ENCODE peak calls at places on chromosomes 5 and 9, in seven cellular contexts. S is upper lobe of right lung, E is kidney epithelial cell, F is HCT116, N is OCI-LY7, O is Calu3, V is HFFc6. M is an unnamed sample.

GRCh38 chr9:86955554-86955953 is 8.2 kb upstream of the GAS1 start:
- DNase-seq in F (no peak), O (no peak), E (no peak), S (no peak), N (no peak), V (no peak), M (no peak)

GRCh38 chr9:132128191-132128590 is 33.7 kb upstream of the NTNG2 start:
- DNase-seq in V (no peak), E (no peak), O (no peak), N (no peak), F (no peak), S (no peak), M (no peak)

GRCh38 chr9:3477236-3477834 is 48.5 kb downstream of the RFX3 start:
- DNase-seq in F (no peak), V (no peak), N (no peak), O (no peak), S (no peak), E (no peak), M (no peak)

GRCh38 chr9:124210697-124211096 is 47.1 kb upstream of the NEK6 start:
- DNase-seq in E (no peak), S (no peak), F (no peak), N (no peak), V (no peak), O (no peak), M (no peak)

GRCh38 chr9:2281803-2282185 is 266.6 kb downstream of the SMARCA2 start:
- DNase-seq in S (no peak), V (no peak), E (no peak), O (no peak), F (no peak), N (no peak), M (no peak)

GRCh38 chr9:132858756-132859155 is 19.3 kb downstream of the AK8 start:
- DNase-seq in S (no peak), N (no peak), O (no peak), V (no peak), E (no peak), F (no peak), M (peak; percentile 30)

GRCh38 chr9:2053883-2054845 is 39.0 kb downstream of the SMARCA2 start:
- DNase-seq in N (peak; percentile 84), F (no peak), S (no peak), E (peak; percentile 86), V (peak; percentile 85), O (no peak), M (no peak)

GRCh38 chr5:54469655-54470054 is 14.2 kb downstream of the HSPB3 start:
- DNase-seq in E (no peak), F (no peak), S (no peak), O (no peak), V (no peak), N (peak; percentile 57), M (no peak)

GRCh38 chr5:41636605-41637004 is 126.2 kb upstream of the PLCXD3 start:
- DNase-seq in E (no peak), N (peak; percentile 8), F (peak; percentile 22), S (no peak), V (peak; percentile 31), O (peak; percentile 10), M (no peak)

GRCh38 chr5:158320178-158320674 is 461.3 kb upstream of the CLINT1 start:
- DNase-seq in S (no peak), E (no peak), F (no peak), V (no peak), N (no peak), O (peak; percentile 18), M (no peak)

GRCh38 chr9:89450213-89450612 is 47.7 kb downstream of the SEMA4D start:
- DNase-seq in F (no peak), V (no peak), N (no peak), S (no peak), O (no peak), E (no peak), M (no peak)

GRCh38 chr5:53424691-53425597 is 55.5 kb upstream of the FST start:
- DNase-seq in S (no peak), N (no peak), V (peak; percentile 49), F (no peak), O (no peak), E (no peak), M (no peak)

GRCh38 chr5:74376187-74376586 is 264.3 kb downstream of the ENC1 start:
- DNase-seq in S (no peak), O (no peak), F (no peak), V (no peak), N (no peak), E (no peak), M (no peak)

GRCh38 chr9:133782157-133783130 is 44.3 kb upstream of the SARDH start:
- DNase-seq in S (peak; percentile 80), E (peak; percentile 12), F (peak; percentile 26), N (peak; percentile 81), V (peak; percentile 40), O (peak; percentile 74), M (peak; percentile 25)

GRCh38 chr9:123011878-123012528 is 21.5 kb upstream of the GPR21 start:
- DNase-seq in F (no peak), S (no peak), E (no peak), N (no peak), O (no peak), V (no peak), M (no peak)

GRCh38 chr9:103530934-103531333 is 535.8 kb downstream of the CYLC2 start:
- DNase-seq in E (no peak), F (no peak), S (no peak), N (no peak), O (no peak), V (no peak), M (no peak)

GRCh38 chr5:144048254-144048856 is 122.1 kb downstream of the YIPF5 start:
- DNase-seq in E (no peak), V (no peak), N (no peak), O (no peak), S (no peak), F (no peak), M (no peak)

GRCh38 chr5:172322028-172322965 is 38.7 kb upstream of the UBTD2 start:
- DNase-seq in V (no peak), F (no peak), E (peak; percentile 39), S (no peak), N (peak; percentile 36), O (no peak), M (no peak)

GRCh38 chr5:76607353-76607871 is 15.8 kb downstream of the F2RL2 start:
- DNase-seq in V (no peak), F (no peak), O (no peak), S (no peak), E (no peak), N (peak; percentile 70), M (no peak)

GRCh38 chr5:38905516-38905915 is 59.7 kb downstream of the OSMR start:
- DNase-seq in F (no peak), S (no peak), V (peak; percentile 31), O (no peak), N (no peak), E (no peak), M (no peak)

GRCh38 chr9:98860871-98861293 is 53.4 kb downstream of the GALNT12 start:
- DNase-seq in N (no peak), V (peak; percentile 93), S (no peak), F (no peak), O (no peak), E (no peak), M (peak; percentile 39)

GRCh38 chr9:123642291-123643278 is 286.6 kb downstream of the CRB2 start:
- DNase-seq in F (no peak), N (no peak), S (peak; percentile 68), O (no peak), E (no peak), V (no peak), M (peak; percentile 37)

GRCh38 chr5:142016576-142016975 is 3.7 kb upstream of the GNPDA1 start:
- DNase-seq in N (no peak), F (no peak), E (no peak), S (no peak), V (no peak), O (no peak), M (no peak)

GRCh38 chr5:142013734-142014495 is 1.1 kb upstream of the GNPDA1 start:
- DNase-seq in F (no peak), O (no peak), N (no peak), V (peak; percentile 83), S (no peak), E (no peak), M (peak; percentile 85)

GRCh38 chr5:142012792-142013388 is at the start of gene GNPDA1:
- DNase-seq in V (peak; percentile 54), S (peak; percentile 93), F (peak; percentile 49), O (peak; percentile 89), E (peak; percentile 51), N (peak; percentile 84), M (peak; percentile 33)

GRCh38 chr5:142015781-142016533 is 3.1 kb upstream of the GNPDA1 start:
- DNase-seq in F (no peak), E (peak; percentile 66), V (peak; percentile 38), N (peak; percentile 26), O (peak; percentile 23), S (no peak), M (no peak)

GRCh38 chr5:142014911-142015584 is 2.2 kb upstream of the GNPDA1 start:
- DNase-seq in S (no peak), E (peak; percentile 71), V (peak; percentile 61), O (peak; percentile 70), N (peak; percentile 82), F (peak; percentile 69), M (peak; percentile 14)
- TF ChIP-seq CTCF in S (peak; percentile 55), E (peak; percentile 50), V (peak; percentile 81), O (peak; percentile 33), N (peak; percentile 83), F (peak; percentile 69), M (peak; percentile 51)

GRCh38 chr9:128703616-128704355 is 1.5 kb downstream of the PKN3 start:
- DNase-seq in F (no peak), E (no peak), S (peak; percentile 68), N (no peak), V (no peak), O (no peak), M (no peak)
- TF ChIP-seq CTCF in F (no peak), E (no peak), S (no peak), N (no peak), V (no peak), O (no peak), M (no peak)

GRCh38 chr5:20574576-20574975 is 586.6 kb upstream of the CDH18 start:
- DNase-seq in V (no peak), F (no peak), N (no peak), S (no peak), O (no peak), E (no peak), M (no peak)

GRCh38 chr5:20570486-20570885 is 582.5 kb upstream of the CDH18 start:
- DNase-seq in F (no peak), O (no peak), V (no peak), S (no peak), E (no peak), N (no peak), M (no peak)

GRCh38 chr5:20575515-20575914 is 587.5 kb upstream of the CDH18 start:
- DNase-seq in O (no peak), N (no peak), F (no peak), S (no peak), E (no peak), V (no peak), M (no peak)

DNA sequence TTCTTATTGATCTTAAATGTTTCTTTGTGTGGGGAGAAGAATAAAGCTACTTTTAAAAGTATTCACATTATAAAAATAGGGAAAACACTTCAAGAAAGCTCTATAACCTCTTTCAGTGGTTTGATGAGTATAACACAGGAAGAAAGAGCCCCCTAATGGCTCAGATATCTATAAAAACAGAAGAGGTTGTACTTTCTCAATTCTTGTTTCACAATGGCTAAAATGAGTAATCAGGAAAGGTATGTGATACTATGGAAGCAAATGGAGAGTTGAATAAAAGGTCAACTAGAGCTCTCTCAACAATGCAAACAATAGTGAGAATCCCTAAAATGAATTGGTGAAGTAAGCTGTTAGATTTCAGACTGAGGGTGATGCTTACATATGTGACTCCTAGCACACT is 584.6 kb upstream of the CDH18 start:
- DNase-seq in O (no peak), E (peak; percentile 49), S (no peak), N (no peak), V (no peak), F (no peak), M (no peak)
- TF ChIP-seq CTCF in O (no peak), E (peak; percentile 11), S (no peak), N (no peak), V (no peak), F (no peak), M (peak; percentile 13)

GRCh38 chr5:10233011-10233410 is 16.7 kb downstream of the ATPSCKMT start:
- DNase-seq in V (no peak), E (no peak), O (no peak), F (no peak), S (no peak), N (no peak), M (no peak)
- TF ChIP-seq CTCF in V (no peak), E (no peak), O (no peak), F (no peak), S (no peak), N (no peak), M (no peak)

M was measured in LNCaP clone FGC.